ENCODE peak calls at places on chromosome 16, in five cellular contexts. Q, Z, J, P and H are unnamed samples.

GRCh38 chr16:11265124-11265523 is 4.0 kb downstream of the TNP2 start:
- DNase-seq in Q (no peak), Z (no peak), J (no peak), P (no peak), H (no peak)

GRCh38 chr16:66872524-66872923 is 7.8 kb upstream of the PDP2 start:
- DNase-seq in Q (no peak), Z (no peak), J (no peak), P (no peak), H (no peak)

GRCh38 chr16:83856846-83857245 is 42.1 kb upstream of the MLYCD start:
- DNase-seq in Q (no peak), Z (no peak), J (no peak), P (no peak), H (no peak)

GRCh38 chr16:11414815-11415775 is 69.8 kb downstream of the RMI2 start:
- DNase-seq in Q (no peak), Z (no peak), J (no peak), P (no peak), H (no peak)

GRCh38 chr16:8878523-8878911 is 3.6 kb upstream of the LITAFD start:
- DNase-seq in Q (peak), Z (no peak), J (no peak), P (no peak), H (peak)

GRCh38 chr16:54605536-54606066 is 319.0 kb upstream of the IRX3 start:
- DNase-seq in Q (no peak), Z (no peak), J (no peak), P (no peak), H (no peak)

GRCh38 chr16:30381351-30382041 is 865 bp downstream of the SEPTIN1 start:
- DNase-seq in Q (no peak), Z (no peak), J (peak), P (no peak), H (no peak)

GRCh38 chr16:20904507-20905079 is 4.0 kb downstream of the LYRM1 start:
- DNase-seq in Q (no peak), Z (no peak), J (peak), P (no peak), H (peak)

GRCh38 chr16:50884066-50884860 is 142.4 kb downstream of the CYLD start:
- DNase-seq in Q (no peak), Z (no peak), J (no peak), P (peak), H (peak)

GRCh38 chr16:30395155-30395991 is at the start of gene ZNF48:
- DNase-seq in Q (peak), Z (peak), J (peak), P (peak), H (peak)

GRCh38 chr16:50523710-50524109 is 24.5 kb upstream of the NKD1 start:
- DNase-seq in Q (no peak), Z (no peak), J (no peak), P (no peak), H (no peak)

GRCh38 chr16:85403693-85404092 is 209.4 kb upstream of the GSE1 start:
- DNase-seq in Q (no peak), Z (no peak), J (peak), P (peak), H (no peak)

GRCh38 chr16:81242977-81243618 is 4.6 kb downstream of the BCO1 start:
- DNase-seq in Q (no peak), Z (no peak), J (no peak), P (no peak), H (peak)

GRCh38 chr16:11240636-11241473 is 15.1 kb downstream of the SOCS1 start:
- DNase-seq in Q (no peak), Z (peak), J (peak), P (no peak), H (no peak)

GRCh38 chr16:84509032-84509950 is 4.8 kb upstream of the MEAK7 start:
- DNase-seq in Q (no peak), Z (no peak), J (no peak), P (no peak), H (no peak)

GRCh38 chr16:578870-579405 is 9.2 kb downstream of the PIGQ start:
- DNase-seq in Q (no peak), Z (peak), J (peak), P (peak), H (peak)

GRCh38 chr16:21233521-21234150 is at the start of gene ANKS4B:
- DNase-seq in Q (no peak), Z (no peak), J (no peak), P (no peak), H (no peak)

GRCh38 chr16:53220585-53220984 is 165.8 kb downstream of the CHD9 start:
- DNase-seq in Q (no peak), Z (no peak), J (no peak), P (no peak), H (no peak)

GRCh38 chr16:81553080-81553813 is 108.6 kb downstream of the CMIP start:
- DNase-seq in Q (no peak), Z (no peak), J (no peak), P (no peak), H (no peak)

GRCh38 chr16:10541396-10541795 is 39.0 kb downstream of the EMP2 start:
- DNase-seq in Q (no peak), Z (peak), J (no peak), P (no peak), H (no peak)

GRCh38 chr16:29877266-29877961 is 14.4 kb upstream of the CDIPT start:
- DNase-seq in Q (no peak), Z (no peak), J (peak), P (peak), H (peak)

GRCh38 chr16:48641770-48642169 is 31.8 kb upstream of the N4BP1 start:
- DNase-seq in Q (no peak), Z (no peak), J (no peak), P (no peak), H (no peak)
- TF ChIP-seq CTCF in Q (no peak), Z (no peak), J (no peak), P (no peak), H (no peak)

DNA sequence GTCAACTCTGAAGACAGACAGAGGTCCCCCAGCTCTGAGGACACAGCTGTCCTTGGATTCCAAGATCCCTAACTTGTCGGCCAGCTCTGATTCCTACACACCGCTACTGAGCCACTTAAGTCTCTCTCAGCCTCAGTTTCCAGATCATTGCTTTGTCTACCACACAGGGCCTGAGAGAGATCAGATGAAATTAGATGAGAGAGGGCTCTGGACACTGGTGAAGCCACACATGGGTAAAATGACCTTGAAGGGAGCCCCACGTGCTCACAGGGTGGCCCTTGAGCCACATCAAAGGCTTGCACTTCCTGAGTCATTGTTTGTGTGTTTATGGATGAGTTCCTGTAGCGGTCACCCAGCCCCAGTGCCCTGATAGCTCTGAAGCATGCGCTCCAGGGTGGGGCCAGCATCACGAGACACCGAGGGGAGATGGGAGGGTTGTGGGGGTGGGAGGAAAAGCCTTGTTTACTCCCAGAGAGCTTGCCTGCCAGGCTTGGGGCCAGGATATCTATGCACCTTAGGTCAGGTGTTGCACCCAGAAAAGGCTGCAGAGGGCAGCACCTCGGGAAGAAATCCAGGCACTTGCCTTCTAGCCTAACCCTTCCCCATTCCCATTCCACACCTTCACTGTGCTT is 32.7 kb upstream of the SLC6A2 start:
- DNase-seq in Q (no peak), Z (no peak), J (no peak), P (peak), H (peak)
- TF ChIP-seq CTCF in Q (no peak), Z (no peak), J (peak), P (peak), H (no peak)

DNA sequence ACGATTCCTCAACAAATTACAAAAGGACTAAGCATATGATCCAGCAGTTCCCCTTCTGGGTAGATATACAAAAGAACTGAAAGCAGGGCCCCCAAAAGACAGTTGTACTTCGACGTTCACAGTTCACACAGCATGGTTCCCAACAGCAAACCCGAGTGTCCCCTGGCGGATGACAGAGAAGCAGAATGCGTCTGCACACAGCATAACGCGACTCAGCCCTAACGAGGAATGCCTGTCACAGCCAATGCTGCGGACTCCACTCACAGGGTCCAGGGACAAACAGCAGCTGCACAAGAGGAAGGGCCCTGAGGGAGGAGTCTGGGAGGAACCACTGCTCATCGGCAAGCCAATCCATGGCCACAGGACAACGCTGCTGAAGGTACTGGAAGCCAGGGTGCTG is 132.9 kb downstream of the ANKRD11 start:
- DNase-seq in Q (no peak), Z (peak), J (no peak), P (no peak), H (no peak)
- TF ChIP-seq CTCF in Q (no peak), Z (peak), J (no peak), P (no peak), H (no peak)

GRCh38 chr16:4010225-4011158 is 105.8 kb downstream of the ADCY9 start:
- DNase-seq in Q (no peak), Z (no peak), J (no peak), P (no peak), H (no peak)

GRCh38 chr16:4006441-4006989 is 109.7 kb downstream of the ADCY9 start:
- DNase-seq in Q (no peak), Z (no peak), J (no peak), P (no peak), H (no peak)

GRCh38 chr16:4009177-4009576 is 107.1 kb downstream of the ADCY9 start:
- DNase-seq in Q (no peak), Z (no peak), J (no peak), P (no peak), H (no peak)

GRCh38 chr16:4005281-4005680 is 111.0 kb downstream of the ADCY9 start:
- DNase-seq in Q (no peak), Z (no peak), J (no peak), P (no peak), H (no peak)

DNA sequence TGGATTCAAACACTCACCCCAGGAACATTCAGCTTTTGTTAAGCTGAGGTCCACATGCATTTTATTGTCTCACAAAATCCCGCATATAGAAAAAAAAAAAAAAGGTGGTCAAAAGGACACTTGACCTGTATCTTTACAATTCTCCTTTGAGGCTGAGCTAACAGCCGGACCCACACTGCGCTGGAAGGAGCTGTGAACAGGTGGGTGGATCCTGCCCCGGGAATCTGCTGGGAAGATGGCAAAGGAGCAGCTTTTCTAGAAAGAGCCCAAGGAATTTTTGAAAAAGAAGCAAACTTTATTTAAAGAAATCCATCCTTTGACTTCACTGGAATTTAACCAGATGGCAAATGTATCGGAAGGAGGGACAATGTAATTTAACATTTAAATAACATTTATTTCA is 108.1 kb downstream of the ADCY9 start:
- DNase-seq in Q (no peak), Z (no peak), J (no peak), P (no peak), H (no peak)
- TF ChIP-seq CTCF in Q (no peak), Z (no peak), J (no peak), P (no peak), H (no peak)

DNA sequence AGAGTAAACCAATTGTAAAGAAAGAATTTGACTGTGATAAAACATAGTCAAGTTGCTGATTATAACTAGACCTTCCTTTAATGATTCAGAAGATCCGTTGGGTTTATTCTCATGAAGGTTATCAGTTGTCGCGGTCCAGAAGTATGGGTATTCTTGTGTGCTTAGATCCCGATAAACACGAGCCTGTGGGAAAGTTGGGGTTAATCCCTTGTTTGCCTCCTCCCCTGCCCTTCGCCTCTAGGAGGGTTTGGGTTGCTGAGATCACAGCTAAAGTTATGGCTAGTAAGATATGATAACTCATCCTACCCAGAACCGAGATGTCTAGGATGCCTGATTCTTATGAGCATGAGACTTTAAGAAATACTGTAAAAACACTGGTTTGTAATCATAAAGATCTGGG is 66.8 kb downstream of the GPRC5B start:
- DNase-seq in Q (no peak), Z (no peak), J (no peak), P (no peak), H (no peak)
- TF ChIP-seq CTCF in Q (no peak), Z (no peak), J (no peak), P (no peak), H (no peak)

GRCh38 chr16:75238132-75238852 is 13.1 kb downstream of the BCAR1 start:
- DNase-seq in Q (peak), Z (peak), J (peak), P (no peak), H (no peak)

GRCh38 chr16:75237398-75238131 is 13.9 kb downstream of the BCAR1 start:
- DNase-seq in Q (no peak), Z (no peak), J (no peak), P (no peak), H (no peak)

GRCh38 chr16:75241412-75241811 is 10.0 kb downstream of the BCAR1 start:
- DNase-seq in Q (no peak), Z (no peak), J (no peak), P (no peak), H (no peak)

GRCh38 chr16:75238853-75239371 is 12.5 kb downstream of the BCAR1 start:
- DNase-seq in Q (no peak), Z (no peak), J (no peak), P (no peak), H (no peak)

GRCh38 chr16:75239463-75240122 is 11.8 kb downstream of the BCAR1 start:
- DNase-seq in Q (no peak), Z (no peak), J (no peak), P (peak), H (no peak)
- TF ChIP-seq CTCF in Q (no peak), Z (no peak), J (no peak), P (no peak), H (no peak)

GRCh38 chr16:3087243-3087791 is 11.8 kb downstream of the ZSCAN10 start:
- DNase-seq in Q (no peak), Z (peak), J (no peak), P (peak), H (no peak)
- TF ChIP-seq CTCF in Q (no peak), Z (no peak), J (peak), P (no peak), H (peak)

GRCh38 chr16:87308826-87309225 is 8.4 kb downstream of the C16orf95 start:
- DNase-seq in Q (no peak), Z (no peak), J (no peak), P (no peak), H (no peak)

GRCh38 chr16:87303962-87304521 is 13.2 kb downstream of the C16orf95 start:
- DNase-seq in Q (no peak), Z (no peak), J (no peak), P (no peak), H (no peak)

GRCh38 chr16:87304951-87305350 is 12.2 kb downstream of the C16orf95 start:
- DNase-seq in Q (no peak), Z (no peak), J (no peak), P (no peak), H (no peak)

GRCh38 chr16:87303431-87303930 is 13.7 kb downstream of the C16orf95 start:
- DNase-seq in Q (no peak), Z (no peak), J (peak), P (no peak), H (no peak)

GRCh38 chr16:87305505-87306391 is 11.4 kb downstream of the C16orf95 start:
- DNase-seq in Q (peak), Z (no peak), J (no peak), P (no peak), H (no peak)
- TF ChIP-seq CTCF in Q (peak), Z (no peak), J (no peak), P (no peak), H (no peak)

GRCh38 chr16:89982318-89982717 is 33.8 kb downstream of the DEF8 start:
- DNase-seq in Q (no peak), Z (no peak), J (no peak), P (no peak), H (no peak)

GRCh38 chr16:89985219-89985618 is 34.0 kb downstream of the DBNDD1 start:
- DNase-seq in Q (no peak), Z (no peak), J (no peak), P (no peak), H (no peak)

GRCh38 chr16:89983550-89983949 is 35.0 kb downstream of the DEF8 start:
- DNase-seq in Q (no peak), Z (no peak), J (no peak), P (no peak), H (no peak)

GRCh38 chr16:89984215-89984614 is 35.0 kb downstream of the DBNDD1 start:
- DNase-seq in Q (no peak), Z (no peak), J (no peak), P (no peak), H (no peak)

DNA sequence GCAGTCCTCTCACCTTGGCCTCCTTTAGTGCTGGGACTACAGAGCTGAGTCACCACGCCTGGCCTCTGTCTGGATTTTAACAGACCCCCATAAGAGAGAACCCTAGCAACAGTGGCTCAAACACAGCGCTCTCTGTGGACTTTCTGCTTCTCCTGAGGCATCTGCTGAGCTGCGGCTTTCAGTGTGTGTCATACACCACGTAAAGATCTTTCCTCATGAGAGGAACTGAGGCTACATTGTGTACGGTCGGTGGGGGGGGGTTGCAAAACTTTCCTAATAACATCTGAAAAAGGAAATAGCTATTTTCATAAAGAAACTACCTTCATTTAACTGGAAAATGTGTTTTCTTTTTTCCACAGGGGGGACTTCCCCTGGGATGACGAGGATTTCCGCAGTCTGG is 32.9 kb downstream of the DEF8 start:
- DNase-seq in Q (no peak), Z (no peak), J (no peak), P (no peak), H (no peak)
- TF ChIP-seq CTCF in Q (no peak), Z (no peak), J (no peak), P (no peak), H (no peak)

DNA sequence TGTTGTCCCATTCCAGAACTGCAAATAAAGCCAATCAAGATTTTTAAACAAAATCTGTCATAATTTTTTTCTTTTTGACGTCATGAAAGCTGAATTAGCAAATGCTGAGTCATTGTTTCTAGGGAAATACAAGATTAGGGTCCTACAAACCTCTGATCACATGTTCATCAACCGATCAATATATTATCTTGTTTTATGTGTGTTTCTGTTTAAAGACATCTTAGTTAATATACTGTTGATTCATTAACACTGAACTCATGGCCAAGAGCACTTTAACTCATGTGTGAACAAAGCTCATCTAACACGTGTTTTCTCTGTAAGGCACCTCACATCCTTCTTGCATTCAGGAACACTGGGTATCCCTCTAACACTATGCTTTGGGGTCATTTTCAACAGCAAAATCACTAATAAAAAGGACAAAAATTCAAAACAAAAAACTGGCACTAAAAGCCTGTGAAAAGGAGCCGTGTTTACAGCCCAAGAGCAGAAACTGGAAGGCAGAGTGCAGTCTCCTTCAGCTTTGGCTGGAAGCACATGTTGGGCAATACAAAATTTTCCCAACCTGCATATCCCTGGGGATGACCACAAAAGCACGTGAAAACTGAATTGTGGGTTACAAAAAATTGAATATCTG is 102.5 kb downstream of the PARN start:
- DNase-seq in Q (no peak), Z (no peak), J (no peak), P (no peak), H (peak)
- TF ChIP-seq CTCF in Q (no peak), Z (no peak), J (no peak), P (no peak), H (no peak)